ENCODE peak calls at places on chromosomes 1 and 21, in eight cellular contexts. One of them, this sample, is unnamed.

GRCh38 chr1:89042491-89042890 is 19.8 kb upstream of the GBP3 start:
- DNase-seq in activated T-cell treated with anti-CD3 and anti-CD28 coated beads, Interleukin-2, amount 50 U/mL, for 4 hours: no peak
- DNase-seq in effector memory CD4-positive, alpha-beta T cell: no peak
- DNase-seq in heart right ventricle: no peak
- DNase-seq in GM04504: no peak
- DNase-seq in fibroblast of lung: no peak
- DNase-seq in iris pigment epithelial cell: no peak
- DNase-seq in endothelial cell of umbilical vein: no peak
- DNase-seq in this sample: no peak

GRCh38 chr1:234102591-234102990 is 198.1 kb downstream of the SLC35F3 start:
- DNase-seq in activated T-cell treated with anti-CD3 and anti-CD28 coated beads, Interleukin-2, amount 50 U/mL, for 4 hours: no peak
- DNase-seq in effector memory CD4-positive, alpha-beta T cell: no peak
- DNase-seq in heart right ventricle: no peak
- DNase-seq in GM04504: no peak
- DNase-seq in fibroblast of lung: no peak
- DNase-seq in iris pigment epithelial cell: no peak
- DNase-seq in endothelial cell of umbilical vein: no peak
- DNase-seq in this sample: no peak

GRCh38 chr1:237261198-237261597 is 219.2 kb downstream of the RYR2 start:
- DNase-seq in activated T-cell treated with anti-CD3 and anti-CD28 coated beads, Interleukin-2, amount 50 U/mL, for 4 hours: no peak
- DNase-seq in effector memory CD4-positive, alpha-beta T cell: no peak
- DNase-seq in heart right ventricle: no peak
- DNase-seq in GM04504: no peak
- DNase-seq in fibroblast of lung: no peak
- DNase-seq in iris pigment epithelial cell: no peak
- DNase-seq in endothelial cell of umbilical vein: no peak
- DNase-seq in this sample: no peak

GRCh38 chr1:176773038-176773437 is 310.1 kb downstream of the PAPPA2 start:
- DNase-seq in activated T-cell treated with anti-CD3 and anti-CD28 coated beads, Interleukin-2, amount 50 U/mL, for 4 hours: no peak
- DNase-seq in effector memory CD4-positive, alpha-beta T cell: no peak
- DNase-seq in heart right ventricle: no peak
- DNase-seq in GM04504: no peak
- DNase-seq in fibroblast of lung: no peak
- DNase-seq in iris pigment epithelial cell: no peak
- DNase-seq in endothelial cell of umbilical vein: no peak
- DNase-seq in this sample: no peak

GRCh38 chr1:43975249-43975961 is 645 bp downstream of the ATP6V0B start:
- DNase-seq in activated T-cell treated with anti-CD3 and anti-CD28 coated beads, Interleukin-2, amount 50 U/mL, for 4 hours: no peak
- DNase-seq in effector memory CD4-positive, alpha-beta T cell: no peak
- DNase-seq in heart right ventricle: peak
- DNase-seq in GM04504: no peak
- DNase-seq in fibroblast of lung: no peak
- DNase-seq in iris pigment epithelial cell: peak
- DNase-seq in endothelial cell of umbilical vein: peak
- DNase-seq in this sample: no peak

GRCh38 chr1:67390041-67390887 is 39.9 kb downstream of the SERBP1 start:
- DNase-seq in activated T-cell treated with anti-CD3 and anti-CD28 coated beads, Interleukin-2, amount 50 U/mL, for 4 hours: no peak
- DNase-seq in effector memory CD4-positive, alpha-beta T cell: no peak
- DNase-seq in heart right ventricle: no peak
- DNase-seq in GM04504: no peak
- DNase-seq in fibroblast of lung: no peak
- DNase-seq in iris pigment epithelial cell: peak
- DNase-seq in endothelial cell of umbilical vein: no peak
- DNase-seq in this sample: no peak

GRCh38 chr21:27017251-27017650 is 50.4 kb upstream of the ADAMTS5 start:
- DNase-seq in activated T-cell treated with anti-CD3 and anti-CD28 coated beads, Interleukin-2, amount 50 U/mL, for 4 hours: no peak
- DNase-seq in effector memory CD4-positive, alpha-beta T cell: no peak
- DNase-seq in heart right ventricle: no peak
- DNase-seq in GM04504: no peak
- DNase-seq in fibroblast of lung: no peak
- DNase-seq in iris pigment epithelial cell: no peak
- DNase-seq in endothelial cell of umbilical vein: no peak
- DNase-seq in this sample: no peak

GRCh38 chr1:172108494-172108893 is 267.2 kb downstream of the DNM3 start:
- DNase-seq in activated T-cell treated with anti-CD3 and anti-CD28 coated beads, Interleukin-2, amount 50 U/mL, for 4 hours: no peak
- DNase-seq in effector memory CD4-positive, alpha-beta T cell: no peak
- DNase-seq in heart right ventricle: no peak
- DNase-seq in GM04504: no peak
- DNase-seq in fibroblast of lung: no peak
- DNase-seq in iris pigment epithelial cell: no peak
- DNase-seq in endothelial cell of umbilical vein: no peak
- DNase-seq in this sample: no peak

GRCh38 chr21:45893166-45894106 is 88.1 kb upstream of the COL6A1 start:
- DNase-seq in activated T-cell treated with anti-CD3 and anti-CD28 coated beads, Interleukin-2, amount 50 U/mL, for 4 hours: no peak
- DNase-seq in effector memory CD4-positive, alpha-beta T cell: no peak
- DNase-seq in heart right ventricle: no peak
- DNase-seq in GM04504: no peak
- DNase-seq in fibroblast of lung: no peak
- DNase-seq in iris pigment epithelial cell: no peak
- DNase-seq in endothelial cell of umbilical vein: no peak
- DNase-seq in this sample: no peak

GRCh38 chr1:112172294-112172882 is 182.9 kb upstream of the KCND3 start:
- DNase-seq in activated T-cell treated with anti-CD3 and anti-CD28 coated beads, Interleukin-2, amount 50 U/mL, for 4 hours: no peak
- DNase-seq in effector memory CD4-positive, alpha-beta T cell: no peak
- DNase-seq in heart right ventricle: no peak
- DNase-seq in GM04504: peak
- DNase-seq in fibroblast of lung: peak
- DNase-seq in iris pigment epithelial cell: peak
- DNase-seq in endothelial cell of umbilical vein: peak
- DNase-seq in this sample: peak

GRCh38 chr1:2910211-2910610 is 108.7 kb upstream of the TTC34 start:
- DNase-seq in activated T-cell treated with anti-CD3 and anti-CD28 coated beads, Interleukin-2, amount 50 U/mL, for 4 hours: no peak
- DNase-seq in effector memory CD4-positive, alpha-beta T cell: no peak
- DNase-seq in heart right ventricle: no peak
- DNase-seq in GM04504: no peak
- DNase-seq in fibroblast of lung: no peak
- DNase-seq in iris pigment epithelial cell: no peak
- DNase-seq in endothelial cell of umbilical vein: no peak
- DNase-seq in this sample: no peak

GRCh38 chr1:62181531-62181930 is 13.1 kb upstream of the L1TD1 start:
- DNase-seq in activated T-cell treated with anti-CD3 and anti-CD28 coated beads, Interleukin-2, amount 50 U/mL, for 4 hours: no peak
- DNase-seq in effector memory CD4-positive, alpha-beta T cell: no peak
- DNase-seq in heart right ventricle: no peak
- DNase-seq in GM04504: no peak
- DNase-seq in fibroblast of lung: no peak
- DNase-seq in iris pigment epithelial cell: no peak
- DNase-seq in endothelial cell of umbilical vein: no peak
- DNase-seq in this sample: no peak

GRCh38 chr1:42784946-42785693 is at the start of gene TMEM269:
- DNase-seq in activated T-cell treated with anti-CD3 and anti-CD28 coated beads, Interleukin-2, amount 50 U/mL, for 4 hours: peak
- DNase-seq in effector memory CD4-positive, alpha-beta T cell: no peak
- DNase-seq in heart right ventricle: peak
- DNase-seq in GM04504: no peak
- DNase-seq in fibroblast of lung: peak
- DNase-seq in iris pigment epithelial cell: peak
- DNase-seq in endothelial cell of umbilical vein: peak
- DNase-seq in this sample: no peak

GRCh38 chr1:944341-945325 is 14.4 kb downstream of the NOC2L start:
- DNase-seq in activated T-cell treated with anti-CD3 and anti-CD28 coated beads, Interleukin-2, amount 50 U/mL, for 4 hours: no peak
- DNase-seq in effector memory CD4-positive, alpha-beta T cell: no peak
- DNase-seq in heart right ventricle: no peak
- DNase-seq in GM04504: no peak
- DNase-seq in fibroblast of lung: peak
- DNase-seq in iris pigment epithelial cell: peak
- DNase-seq in endothelial cell of umbilical vein: no peak
- DNase-seq in this sample: no peak

GRCh38 chr1:51290489-51290847 is 39.9 kb downstream of the TTC39A start:
- DNase-seq in activated T-cell treated with anti-CD3 and anti-CD28 coated beads, Interleukin-2, amount 50 U/mL, for 4 hours: no peak
- DNase-seq in effector memory CD4-positive, alpha-beta T cell: no peak
- DNase-seq in heart right ventricle: no peak
- DNase-seq in GM04504: no peak
- DNase-seq in fibroblast of lung: no peak
- DNase-seq in iris pigment epithelial cell: no peak
- DNase-seq in endothelial cell of umbilical vein: no peak
- DNase-seq in this sample: no peak

GRCh38 chr1:183244466-183244865 is 58.4 kb downstream of the LAMC2 start:
- DNase-seq in activated T-cell treated with anti-CD3 and anti-CD28 coated beads, Interleukin-2, amount 50 U/mL, for 4 hours: no peak
- DNase-seq in effector memory CD4-positive, alpha-beta T cell: no peak
- DNase-seq in heart right ventricle: peak
- DNase-seq in GM04504: peak
- DNase-seq in fibroblast of lung: peak
- DNase-seq in iris pigment epithelial cell: peak
- DNase-seq in endothelial cell of umbilical vein: no peak
- DNase-seq in this sample: no peak

GRCh38 chr21:26587621-26588260 is 14.7 kb upstream of the CYYR1 start:
- DNase-seq in activated T-cell treated with anti-CD3 and anti-CD28 coated beads, Interleukin-2, amount 50 U/mL, for 4 hours: no peak
- DNase-seq in effector memory CD4-positive, alpha-beta T cell: no peak
- DNase-seq in heart right ventricle: no peak
- DNase-seq in GM04504: peak
- DNase-seq in fibroblast of lung: peak
- DNase-seq in iris pigment epithelial cell: peak
- DNase-seq in endothelial cell of umbilical vein: peak
- DNase-seq in this sample: no peak

GRCh38 chr1:66416295-66416694 is 117.7 kb upstream of the SGIP1 start:
- DNase-seq in activated T-cell treated with anti-CD3 and anti-CD28 coated beads, Interleukin-2, amount 50 U/mL, for 4 hours: no peak
- DNase-seq in effector memory CD4-positive, alpha-beta T cell: no peak
- DNase-seq in heart right ventricle: no peak
- DNase-seq in GM04504: no peak
- DNase-seq in fibroblast of lung: peak
- DNase-seq in iris pigment epithelial cell: peak
- DNase-seq in endothelial cell of umbilical vein: no peak
- DNase-seq in this sample: no peak

GRCh38 chr1:191405417-191405816 is 752.8 kb upstream of the RGS18 start:
- DNase-seq in activated T-cell treated with anti-CD3 and anti-CD28 coated beads, Interleukin-2, amount 50 U/mL, for 4 hours: no peak
- DNase-seq in effector memory CD4-positive, alpha-beta T cell: no peak
- DNase-seq in heart right ventricle: no peak
- DNase-seq in GM04504: no peak
- DNase-seq in fibroblast of lung: no peak
- DNase-seq in iris pigment epithelial cell: no peak
- DNase-seq in endothelial cell of umbilical vein: no peak
- DNase-seq in this sample: no peak

GRCh38 chr1:219927956-219928790 is at the start of gene SLC30A10:
- DNase-seq in activated T-cell treated with anti-CD3 and anti-CD28 coated beads, Interleukin-2, amount 50 U/mL, for 4 hours: no peak
- DNase-seq in effector memory CD4-positive, alpha-beta T cell: no peak
- DNase-seq in heart right ventricle: peak
- DNase-seq in GM04504: no peak
- DNase-seq in fibroblast of lung: peak
- DNase-seq in iris pigment epithelial cell: peak
- DNase-seq in endothelial cell of umbilical vein: peak
- DNase-seq in this sample: peak

GRCh38 chr1:212638419-212639151 is 30.0 kb downstream of the ATF3 start:
- DNase-seq in activated T-cell treated with anti-CD3 and anti-CD28 coated beads, Interleukin-2, amount 50 U/mL, for 4 hours: no peak
- DNase-seq in effector memory CD4-positive, alpha-beta T cell: no peak
- DNase-seq in heart right ventricle: no peak
- DNase-seq in GM04504: no peak
- DNase-seq in fibroblast of lung: peak
- DNase-seq in iris pigment epithelial cell: no peak
- DNase-seq in endothelial cell of umbilical vein: no peak
- DNase-seq in this sample: no peak

GRCh38 chr1:98897046-98897445 is 107.6 kb downstream of the PLPPR5 start:
- DNase-seq in activated T-cell treated with anti-CD3 and anti-CD28 coated beads, Interleukin-2, amount 50 U/mL, for 4 hours: no peak
- DNase-seq in effector memory CD4-positive, alpha-beta T cell: no peak
- DNase-seq in heart right ventricle: no peak
- DNase-seq in GM04504: no peak
- DNase-seq in fibroblast of lung: no peak
- DNase-seq in iris pigment epithelial cell: no peak
- DNase-seq in endothelial cell of umbilical vein: no peak
- DNase-seq in this sample: no peak

GRCh38 chr1:22154063-22154462 is 11.2 kb upstream of the WNT4 start:
- DNase-seq in activated T-cell treated with anti-CD3 and anti-CD28 coated beads, Interleukin-2, amount 50 U/mL, for 4 hours: no peak
- DNase-seq in effector memory CD4-positive, alpha-beta T cell: no peak
- DNase-seq in heart right ventricle: no peak
- DNase-seq in GM04504: no peak
- DNase-seq in fibroblast of lung: no peak
- DNase-seq in iris pigment epithelial cell: no peak
- DNase-seq in endothelial cell of umbilical vein: no peak
- DNase-seq in this sample: no peak

GRCh38 chr1:212915245-212916091 is 34.9 kb upstream of the VASH2 start:
- DNase-seq in activated T-cell treated with anti-CD3 and anti-CD28 coated beads, Interleukin-2, amount 50 U/mL, for 4 hours: no peak
- DNase-seq in effector memory CD4-positive, alpha-beta T cell: no peak
- DNase-seq in heart right ventricle: no peak
- DNase-seq in GM04504: no peak
- DNase-seq in fibroblast of lung: peak
- DNase-seq in iris pigment epithelial cell: peak
- DNase-seq in endothelial cell of umbilical vein: peak
- DNase-seq in this sample: peak

GRCh38 chr1:10980094-10980577 is 32.3 kb upstream of the TARDBP start:
- DNase-seq in activated T-cell treated with anti-CD3 and anti-CD28 coated beads, Interleukin-2, amount 50 U/mL, for 4 hours: no peak
- DNase-seq in effector memory CD4-positive, alpha-beta T cell: no peak
- DNase-seq in heart right ventricle: peak
- DNase-seq in GM04504: peak
- DNase-seq in fibroblast of lung: peak
- DNase-seq in iris pigment epithelial cell: peak
- DNase-seq in endothelial cell of umbilical vein: no peak
- DNase-seq in this sample: no peak

GRCh38 chr1:1979482-1980165 is 24.0 kb downstream of the CFAP74 start:
- DNase-seq in activated T-cell treated with anti-CD3 and anti-CD28 coated beads, Interleukin-2, amount 50 U/mL, for 4 hours: no peak
- DNase-seq in effector memory CD4-positive, alpha-beta T cell: no peak
- DNase-seq in heart right ventricle: no peak
- DNase-seq in GM04504: no peak
- DNase-seq in fibroblast of lung: no peak
- DNase-seq in iris pigment epithelial cell: no peak
- DNase-seq in endothelial cell of umbilical vein: no peak
- DNase-seq in this sample: no peak

GRCh38 chr21:35473496-35473895 is 424.4 kb upstream of the RUNX1 start:
- DNase-seq in activated T-cell treated with anti-CD3 and anti-CD28 coated beads, Interleukin-2, amount 50 U/mL, for 4 hours: no peak
- DNase-seq in effector memory CD4-positive, alpha-beta T cell: no peak
- DNase-seq in heart right ventricle: no peak
- DNase-seq in GM04504: no peak
- DNase-seq in fibroblast of lung: no peak
- DNase-seq in iris pigment epithelial cell: no peak
- DNase-seq in endothelial cell of umbilical vein: no peak
- DNase-seq in this sample: no peak

GRCh38 chr1:157086299-157086698 is 13.3 kb downstream of the ETV3L start:
- DNase-seq in activated T-cell treated with anti-CD3 and anti-CD28 coated beads, Interleukin-2, amount 50 U/mL, for 4 hours: no peak
- DNase-seq in effector memory CD4-positive, alpha-beta T cell: no peak
- DNase-seq in heart right ventricle: no peak
- DNase-seq in GM04504: no peak
- DNase-seq in fibroblast of lung: no peak
- DNase-seq in iris pigment epithelial cell: no peak
- DNase-seq in endothelial cell of umbilical vein: no peak
- DNase-seq in this sample: no peak

GRCh38 chr1:6730889-6731288 is 29.3 kb upstream of the DNAJC11 start:
- DNase-seq in activated T-cell treated with anti-CD3 and anti-CD28 coated beads, Interleukin-2, amount 50 U/mL, for 4 hours: no peak
- DNase-seq in effector memory CD4-positive, alpha-beta T cell: no peak
- DNase-seq in heart right ventricle: no peak
- DNase-seq in GM04504: no peak
- DNase-seq in fibroblast of lung: no peak
- DNase-seq in iris pigment epithelial cell: no peak
- DNase-seq in endothelial cell of umbilical vein: no peak
- DNase-seq in this sample: no peak

GRCh38 chr1:231493421-231494185 is 34.9 kb upstream of the TSNAX start:
- DNase-seq in activated T-cell treated with anti-CD3 and anti-CD28 coated beads, Interleukin-2, amount 50 U/mL, for 4 hours: no peak
- DNase-seq in effector memory CD4-positive, alpha-beta T cell: no peak
- DNase-seq in heart right ventricle: no peak
- DNase-seq in GM04504: no peak
- DNase-seq in fibroblast of lung: peak
- DNase-seq in iris pigment epithelial cell: peak
- DNase-seq in endothelial cell of umbilical vein: peak
- DNase-seq in this sample: no peak

GRCh38 chr1:40915581-40915980 is 53.4 kb upstream of the CITED4 start:
- DNase-seq in activated T-cell treated with anti-CD3 and anti-CD28 coated beads, Interleukin-2, amount 50 U/mL, for 4 hours: no peak
- DNase-seq in effector memory CD4-positive, alpha-beta T cell: no peak
- DNase-seq in heart right ventricle: no peak
- DNase-seq in GM04504: no peak
- DNase-seq in fibroblast of lung: no peak
- DNase-seq in iris pigment epithelial cell: no peak
- DNase-seq in endothelial cell of umbilical vein: no peak
- DNase-seq in this sample: no peak

GRCh38 chr21:40841524-40842196 is 5.3 kb downstream of the DSCAM start:
- DNase-seq in activated T-cell treated with anti-CD3 and anti-CD28 coated beads, Interleukin-2, amount 50 U/mL, for 4 hours: no peak
- DNase-seq in effector memory CD4-positive, alpha-beta T cell: no peak
- DNase-seq in heart right ventricle: peak
- DNase-seq in GM04504: no peak
- DNase-seq in fibroblast of lung: no peak
- DNase-seq in iris pigment epithelial cell: no peak
- DNase-seq in endothelial cell of umbilical vein: no peak
- DNase-seq in this sample: peak

GRCh38 chr1:96524100-96524499 is 197.5 kb upstream of the PTBP2 start:
- DNase-seq in activated T-cell treated with anti-CD3 and anti-CD28 coated beads, Interleukin-2, amount 50 U/mL, for 4 hours: no peak
- DNase-seq in effector memory CD4-positive, alpha-beta T cell: no peak
- DNase-seq in heart right ventricle: no peak
- DNase-seq in GM04504: no peak
- DNase-seq in fibroblast of lung: no peak
- DNase-seq in iris pigment epithelial cell: no peak
- DNase-seq in endothelial cell of umbilical vein: no peak
- DNase-seq in this sample: no peak

GRCh38 chr1:50898773-50899172 is 61.3 kb downstream of the FAF1 start:
- DNase-seq in activated T-cell treated with anti-CD3 and anti-CD28 coated beads, Interleukin-2, amount 50 U/mL, for 4 hours: no peak
- DNase-seq in effector memory CD4-positive, alpha-beta T cell: no peak
- DNase-seq in heart right ventricle: no peak
- DNase-seq in GM04504: no peak
- DNase-seq in fibroblast of lung: no peak
- DNase-seq in iris pigment epithelial cell: no peak
- DNase-seq in endothelial cell of umbilical vein: no peak
- DNase-seq in this sample: no peak

This sample was measured in HuH-7.5.